ENCODE peak calls at places on chromosomes 6 and 20, in four cellular contexts. One of them, this sample, is unnamed.

GRCh38 chr6:152299336-152299735 is 337.8 kb downstream of the SYNE1 start:
- DNase-seq in CD4-positive, alpha-beta T cell: no peak
- DNase-seq in germinal center: peak; percentile 15
- DNase-seq in activated CD8-positive, alpha-beta memory T cell treated with anti-CD3 and anti-CD28 coated beads, Interleukin-2, amount 10 ng/mL, durations not matched to agents 7 days and 5 days: no peak
- DNase-seq in this sample: no peak

GRCh38 chr6:25050356-25050755 is 114.6 kb upstream of the RIPOR2 start:
- DNase-seq in germinal center: peak; percentile 64
- DNase-seq in activated CD8-positive, alpha-beta memory T cell treated with anti-CD3 and anti-CD28 coated beads, Interleukin-2, amount 10 ng/mL, durations not matched to agents 7 days and 5 days: peak; percentile 76
- DNase-seq in CD4-positive, alpha-beta T cell: no peak
- DNase-seq in this sample: no peak

GRCh38 chr6:139117734-139118133 is 17.1 kb upstream of the HECA start:
- DNase-seq in germinal center: no peak
- DNase-seq in activated CD8-positive, alpha-beta memory T cell treated with anti-CD3 and anti-CD28 coated beads, Interleukin-2, amount 10 ng/mL, durations not matched to agents 7 days and 5 days: no peak
- DNase-seq in CD4-positive, alpha-beta T cell: no peak
- DNase-seq in this sample: no peak

GRCh38 chr6:14035448-14035847 is 82.1 kb upstream of the CD83 start:
- DNase-seq in germinal center: no peak
- DNase-seq in CD4-positive, alpha-beta T cell: no peak
- DNase-seq in activated CD8-positive, alpha-beta memory T cell treated with anti-CD3 and anti-CD28 coated beads, Interleukin-2, amount 10 ng/mL, durations not matched to agents 7 days and 5 days: no peak
- DNase-seq in this sample: peak; percentile 45

GRCh38 chr6:111150577-111150976 is 63.3 kb downstream of the SLC16A10 start:
- DNase-seq in activated CD8-positive, alpha-beta memory T cell treated with anti-CD3 and anti-CD28 coated beads, Interleukin-2, amount 10 ng/mL, durations not matched to agents 7 days and 5 days: no peak
- DNase-seq in germinal center: no peak
- DNase-seq in CD4-positive, alpha-beta T cell: no peak
- DNase-seq in this sample: no peak

GRCh38 chr20:53660078-53660909 is 66.7 kb upstream of the ZNF217 start:
- DNase-seq in germinal center: no peak
- DNase-seq in activated CD8-positive, alpha-beta memory T cell treated with anti-CD3 and anti-CD28 coated beads, Interleukin-2, amount 10 ng/mL, durations not matched to agents 7 days and 5 days: peak; percentile 68
- DNase-seq in CD4-positive, alpha-beta T cell: peak; percentile 49
- DNase-seq in this sample: no peak

GRCh38 chr6:67615796-67616195 is 1019.3 kb upstream of the ADGRB3 start:
- DNase-seq in germinal center: no peak
- DNase-seq in activated CD8-positive, alpha-beta memory T cell treated with anti-CD3 and anti-CD28 coated beads, Interleukin-2, amount 10 ng/mL, durations not matched to agents 7 days and 5 days: no peak
- DNase-seq in CD4-positive, alpha-beta T cell: no peak
- DNase-seq in this sample: no peak

GRCh38 chr20:8144282-8145245 is 12.5 kb downstream of the PLCB1 start:
- DNase-seq in germinal center: no peak
- DNase-seq in activated CD8-positive, alpha-beta memory T cell treated with anti-CD3 and anti-CD28 coated beads, Interleukin-2, amount 10 ng/mL, durations not matched to agents 7 days and 5 days: no peak
- DNase-seq in CD4-positive, alpha-beta T cell: no peak
- DNase-seq in this sample: no peak

GRCh38 chr20:34754611-34755010 is 50.5 kb downstream of the TP53INP2 start:
- DNase-seq in CD4-positive, alpha-beta T cell: no peak
- DNase-seq in activated CD8-positive, alpha-beta memory T cell treated with anti-CD3 and anti-CD28 coated beads, Interleukin-2, amount 10 ng/mL, durations not matched to agents 7 days and 5 days: no peak
- DNase-seq in germinal center: no peak
- DNase-seq in this sample: no peak

GRCh38 chr20:49306903-49307336 is 29.1 kb upstream of the ZNFX1 start:
- DNase-seq in germinal center: no peak
- DNase-seq in activated CD8-positive, alpha-beta memory T cell treated with anti-CD3 and anti-CD28 coated beads, Interleukin-2, amount 10 ng/mL, durations not matched to agents 7 days and 5 days: no peak
- DNase-seq in CD4-positive, alpha-beta T cell: no peak
- DNase-seq in this sample: no peak

GRCh38 chr6:88982720-88983119 is 19.3 kb upstream of the RNGTT start:
- DNase-seq in activated CD8-positive, alpha-beta memory T cell treated with anti-CD3 and anti-CD28 coated beads, Interleukin-2, amount 10 ng/mL, durations not matched to agents 7 days and 5 days: no peak
- DNase-seq in germinal center: peak; percentile 41
- DNase-seq in CD4-positive, alpha-beta T cell: no peak
- DNase-seq in this sample: peak; percentile 78

GRCh38 chr6:163756079-163756478 is 341.6 kb downstream of the QKI start:
- DNase-seq in germinal center: peak; percentile 58
- DNase-seq in activated CD8-positive, alpha-beta memory T cell treated with anti-CD3 and anti-CD28 coated beads, Interleukin-2, amount 10 ng/mL, durations not matched to agents 7 days and 5 days: no peak
- DNase-seq in CD4-positive, alpha-beta T cell: no peak
- DNase-seq in this sample: no peak

GRCh38 chr6:130132286-130132701 is 90.5 kb downstream of the SAMD3 start:
- DNase-seq in CD4-positive, alpha-beta T cell: peak; percentile 41
- DNase-seq in activated CD8-positive, alpha-beta memory T cell treated with anti-CD3 and anti-CD28 coated beads, Interleukin-2, amount 10 ng/mL, durations not matched to agents 7 days and 5 days: peak; percentile 91
- DNase-seq in germinal center: no peak
- DNase-seq in this sample: no peak

GRCh38 chr6:134247271-134247833 is 70.6 kb downstream of the SGK1 start:
- DNase-seq in germinal center: peak; percentile 61
- DNase-seq in activated CD8-positive, alpha-beta memory T cell treated with anti-CD3 and anti-CD28 coated beads, Interleukin-2, amount 10 ng/mL, durations not matched to agents 7 days and 5 days: peak; percentile 82
- DNase-seq in CD4-positive, alpha-beta T cell: peak; percentile 55
- DNase-seq in this sample: no peak

GRCh38 chr20:10381477-10381876 is 52.5 kb downstream of the MKKS start:
- DNase-seq in CD4-positive, alpha-beta T cell: no peak
- DNase-seq in activated CD8-positive, alpha-beta memory T cell treated with anti-CD3 and anti-CD28 coated beads, Interleukin-2, amount 10 ng/mL, durations not matched to agents 7 days and 5 days: no peak
- DNase-seq in germinal center: no peak
- DNase-seq in this sample: no peak

GRCh38 chr20:31517373-31517772 is 3.1 kb downstream of the HM13 start:
- DNase-seq in CD4-positive, alpha-beta T cell: no peak
- DNase-seq in activated CD8-positive, alpha-beta memory T cell treated with anti-CD3 and anti-CD28 coated beads, Interleukin-2, amount 10 ng/mL, durations not matched to agents 7 days and 5 days: no peak
- DNase-seq in germinal center: no peak
- DNase-seq in this sample: no peak

GRCh38 chr6:44077201-44077946 is 49.9 kb downstream of the MRPL14 start:
- DNase-seq in CD4-positive, alpha-beta T cell: no peak
- DNase-seq in germinal center: no peak
- DNase-seq in activated CD8-positive, alpha-beta memory T cell treated with anti-CD3 and anti-CD28 coated beads, Interleukin-2, amount 10 ng/mL, durations not matched to agents 7 days and 5 days: no peak
- DNase-seq in this sample: no peak

GRCh38 chr20:41230136-41230535 is 87.4 kb downstream of the ZHX3 start:
- DNase-seq in CD4-positive, alpha-beta T cell: no peak
- DNase-seq in activated CD8-positive, alpha-beta memory T cell treated with anti-CD3 and anti-CD28 coated beads, Interleukin-2, amount 10 ng/mL, durations not matched to agents 7 days and 5 days: no peak
- DNase-seq in germinal center: no peak
- DNase-seq in this sample: no peak

GRCh38 chr6:25995507-25995906 is 32.9 kb downstream of the TRIM38 start:
- DNase-seq in activated CD8-positive, alpha-beta memory T cell treated with anti-CD3 and anti-CD28 coated beads, Interleukin-2, amount 10 ng/mL, durations not matched to agents 7 days and 5 days: no peak
- DNase-seq in CD4-positive, alpha-beta T cell: no peak
- DNase-seq in germinal center: no peak
- DNase-seq in this sample: no peak

GRCh38 chr6:7528565-7528964 is 12.9 kb upstream of the DSP start:
- DNase-seq in CD4-positive, alpha-beta T cell: no peak
- DNase-seq in germinal center: no peak
- DNase-seq in activated CD8-positive, alpha-beta memory T cell treated with anti-CD3 and anti-CD28 coated beads, Interleukin-2, amount 10 ng/mL, durations not matched to agents 7 days and 5 days: no peak
- DNase-seq in this sample: no peak

GRCh38 chr6:1075880-1076279 is 236.0 kb upstream of the FOXQ1 start:
- DNase-seq in activated CD8-positive, alpha-beta memory T cell treated with anti-CD3 and anti-CD28 coated beads, Interleukin-2, amount 10 ng/mL, durations not matched to agents 7 days and 5 days: no peak
- DNase-seq in CD4-positive, alpha-beta T cell: no peak
- DNase-seq in germinal center: no peak
- DNase-seq in this sample: no peak

GRCh38 chr6:45737331-45738056 is 278.2 kb downstream of the CLIC5 start:
- DNase-seq in activated CD8-positive, alpha-beta memory T cell treated with anti-CD3 and anti-CD28 coated beads, Interleukin-2, amount 10 ng/mL, durations not matched to agents 7 days and 5 days: peak; percentile 51
- DNase-seq in germinal center: no peak
- DNase-seq in CD4-positive, alpha-beta T cell: no peak
- DNase-seq in this sample: no peak

GRCh38 chr6:11196511-11197174 is 35.8 kb downstream of the NEDD9 start:
- DNase-seq in germinal center: no peak
- DNase-seq in CD4-positive, alpha-beta T cell: no peak
- DNase-seq in activated CD8-positive, alpha-beta memory T cell treated with anti-CD3 and anti-CD28 coated beads, Interleukin-2, amount 10 ng/mL, durations not matched to agents 7 days and 5 days: no peak
- DNase-seq in this sample: no peak

GRCh38 chr6:149149682-149150081 is 167.8 kb upstream of the TAB2 start:
- DNase-seq in CD4-positive, alpha-beta T cell: no peak
- DNase-seq in germinal center: no peak
- DNase-seq in activated CD8-positive, alpha-beta memory T cell treated with anti-CD3 and anti-CD28 coated beads, Interleukin-2, amount 10 ng/mL, durations not matched to agents 7 days and 5 days: no peak
- DNase-seq in this sample: no peak

GRCh38 chr20:49948809-49949507 is 12.8 kb downstream of the RNF114 start:
- DNase-seq in activated CD8-positive, alpha-beta memory T cell treated with anti-CD3 and anti-CD28 coated beads, Interleukin-2, amount 10 ng/mL, durations not matched to agents 7 days and 5 days: no peak
- DNase-seq in CD4-positive, alpha-beta T cell: no peak
- DNase-seq in germinal center: no peak
- DNase-seq in this sample: no peak

This sample was measured in breast epithelium.